ENCODE peak calls at places on chromosome X, in seven cellular contexts. One of them, this sample, is unnamed. For H3K4me1, the result is how much of the 10 kb centered on the place peaks cover.

GRCh38 chrX:24838624-24839023 is 144.9 kb downstream of the POLA1 start:
- DNase-seq in ovary: no peak
- DNase-seq in cardiac muscle cell: peak
- DNase-seq in psoas muscle: no peak
- DNase-seq in SJSA1: no peak
- DNase-seq in pancreas: no peak
- DNase-seq in breast epithelium: no peak
- DNase-seq in this sample: no peak

GRCh38 chrX:100410083-100410590 is at the start of gene PCDH19:
- DNase-seq in ovary: peak
- DNase-seq in cardiac muscle cell: peak
- DNase-seq in psoas muscle: peak
- DNase-seq in SJSA1: no peak
- DNase-seq in pancreas: peak
- DNase-seq in breast epithelium: no peak
- DNase-seq in this sample: no peak

GRCh38 chrX:119775517-119776238 is 15.8 kb downstream of the RPL39 start:
- DNase-seq in ovary: no peak
- DNase-seq in cardiac muscle cell: no peak
- DNase-seq in psoas muscle: no peak
- DNase-seq in SJSA1: no peak
- DNase-seq in pancreas: no peak
- DNase-seq in breast epithelium: no peak
- DNase-seq in this sample: no peak

GRCh38 chrX:70508296-70508911 is 63.8 kb downstream of the DLG3 start:
- DNase-seq in ovary: no peak
- DNase-seq in cardiac muscle cell: no peak
- DNase-seq in psoas muscle: no peak
- DNase-seq in SJSA1: no peak
- DNase-seq in pancreas: no peak
- DNase-seq in breast epithelium: no peak
- DNase-seq in this sample: no peak

GRCh38 chrX:53223955-53224859 is 800 bp downstream of the KDM5C start:
- DNase-seq in ovary: no peak
- DNase-seq in cardiac muscle cell: peak
- DNase-seq in psoas muscle: no peak
- DNase-seq in SJSA1: no peak
- DNase-seq in pancreas: peak
- DNase-seq in breast epithelium: peak
- DNase-seq in this sample: no peak

GRCh38 chrX:130330706-130331105 is 9.0 kb upstream of the SLC25A14 start:
- DNase-seq in ovary: peak
- DNase-seq in cardiac muscle cell: peak
- DNase-seq in psoas muscle: peak
- DNase-seq in SJSA1: peak
- DNase-seq in pancreas: peak
- DNase-seq in breast epithelium: no peak
- DNase-seq in this sample: no peak

GRCh38 chrX:11698747-11699146 is 33.0 kb upstream of the ARHGAP6 start:
- DNase-seq in ovary: no peak
- DNase-seq in cardiac muscle cell: no peak
- DNase-seq in psoas muscle: no peak
- DNase-seq in SJSA1: no peak
- DNase-seq in pancreas: no peak
- DNase-seq in breast epithelium: no peak
- DNase-seq in this sample: no peak

GRCh38 chrX:139543920-139544319 is 13.4 kb downstream of the F9 start:
- DNase-seq in ovary: no peak
- DNase-seq in cardiac muscle cell: no peak
- DNase-seq in psoas muscle: no peak
- DNase-seq in SJSA1: no peak
- DNase-seq in pancreas: no peak
- DNase-seq in breast epithelium: no peak
- DNase-seq in this sample: no peak

GRCh38 chrX:107537815-107538214 is 88.4 kb downstream of the FRMPD3 start:
- DNase-seq in ovary: no peak
- DNase-seq in cardiac muscle cell: peak
- DNase-seq in psoas muscle: no peak
- DNase-seq in SJSA1: peak
- DNase-seq in pancreas: no peak
- DNase-seq in breast epithelium: no peak
- DNase-seq in this sample: no peak

GRCh38 chrX:124507276-124507675 is 160.9 kb downstream of the SH2D1A start:
- DNase-seq in ovary: no peak
- DNase-seq in cardiac muscle cell: no peak
- DNase-seq in psoas muscle: no peak
- DNase-seq in SJSA1: no peak
- DNase-seq in pancreas: no peak
- DNase-seq in breast epithelium: no peak
- DNase-seq in this sample: no peak

GRCh38 chrX:3950373-3950772 is 236.9 kb upstream of the PRKX start:
- DNase-seq in ovary: no peak
- DNase-seq in cardiac muscle cell: no peak
- DNase-seq in psoas muscle: no peak
- DNase-seq in SJSA1: no peak
- DNase-seq in pancreas: no peak
- DNase-seq in breast epithelium: no peak
- DNase-seq in this sample: no peak

GRCh38 chrX:43121637-43122036 is 343.7 kb upstream of the PPP1R2C start:
- DNase-seq in ovary: no peak
- DNase-seq in cardiac muscle cell: no peak
- DNase-seq in psoas muscle: no peak
- DNase-seq in SJSA1: no peak
- DNase-seq in pancreas: no peak
- DNase-seq in breast epithelium: no peak
- DNase-seq in this sample: no peak

GRCh38 chrX:130669233-130669632 is 233.8 kb downstream of the ENOX2 start:
- DNase-seq in ovary: no peak
- DNase-seq in cardiac muscle cell: no peak
- DNase-seq in psoas muscle: no peak
- DNase-seq in SJSA1: no peak
- DNase-seq in pancreas: no peak
- DNase-seq in breast epithelium: no peak
- DNase-seq in this sample: no peak

GRCh38 chrX:97531824-97532223 is 648.1 kb downstream of the RPA4 start:
- DNase-seq in ovary: no peak
- DNase-seq in cardiac muscle cell: no peak
- DNase-seq in psoas muscle: no peak
- DNase-seq in SJSA1: no peak
- DNase-seq in pancreas: no peak
- DNase-seq in breast epithelium: no peak
- DNase-seq in this sample: no peak

GRCh38 chrX:20418379-20418778 is 151.7 kb upstream of the RPS6KA3 start:
- DNase-seq in ovary: no peak
- DNase-seq in cardiac muscle cell: no peak
- DNase-seq in psoas muscle: no peak
- DNase-seq in SJSA1: no peak
- DNase-seq in pancreas: no peak
- DNase-seq in breast epithelium: no peak
- DNase-seq in this sample: no peak

GRCh38 chrX:11449613-11450012 is 156.4 kb downstream of the AMELX start:
- DNase-seq in ovary: no peak
- DNase-seq in cardiac muscle cell: no peak
- DNase-seq in psoas muscle: no peak
- DNase-seq in SJSA1: no peak
- DNase-seq in pancreas: no peak
- DNase-seq in breast epithelium: no peak
- DNase-seq in this sample: no peak

GRCh38 chrX:54865208-54865607 is 55.4 kb upstream of the TRO start:
- DNase-seq in ovary: no peak
- DNase-seq in cardiac muscle cell: no peak
- DNase-seq in psoas muscle: no peak
- DNase-seq in SJSA1: no peak
- DNase-seq in pancreas: no peak
- DNase-seq in breast epithelium: no peak
- DNase-seq in this sample: no peak

DNA sequence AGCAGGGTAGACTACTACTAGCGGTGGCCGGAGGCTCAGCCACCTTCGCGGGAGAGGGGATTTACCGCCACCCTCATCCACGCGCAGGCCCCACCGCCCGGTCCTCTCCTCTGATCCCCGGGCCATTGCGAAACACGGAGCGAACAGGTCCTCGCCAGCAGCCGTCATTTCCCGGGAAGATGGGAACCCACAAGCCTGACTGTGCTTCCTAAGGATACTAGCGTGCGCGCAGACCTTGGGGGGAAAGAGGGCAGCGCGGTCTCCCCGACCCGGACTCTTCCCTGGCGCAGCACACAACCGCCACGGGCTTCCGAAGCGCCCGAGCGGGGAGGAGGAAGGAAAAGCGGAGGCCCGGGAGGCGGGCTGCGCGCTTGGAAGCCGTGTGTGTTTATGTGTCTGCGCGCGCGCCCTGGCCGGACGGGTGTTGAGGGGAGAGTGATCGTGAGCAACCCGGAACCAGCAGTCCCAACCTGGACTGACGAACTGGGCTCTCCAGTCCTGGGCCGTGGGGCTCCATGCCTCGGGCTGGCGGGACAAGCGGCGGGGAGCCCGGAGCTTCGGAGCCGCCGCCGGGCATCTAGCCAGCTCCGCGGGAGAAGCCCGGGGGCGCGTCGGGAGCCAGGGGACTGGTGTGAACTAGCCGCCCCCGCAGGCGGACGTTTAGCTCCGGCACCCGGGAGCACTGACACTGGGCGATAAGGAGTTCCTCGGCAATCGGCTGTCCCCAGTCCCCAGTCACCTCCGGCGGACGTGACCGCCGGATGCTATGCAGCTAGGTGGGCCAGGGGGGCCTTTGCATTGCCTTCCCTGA is 74.6 kb upstream of the BCOR start:
- DNase-seq in ovary: peak
- DNase-seq in cardiac muscle cell: peak
- DNase-seq in psoas muscle: peak
- DNase-seq in SJSA1: peak
- DNase-seq in pancreas: peak
- DNase-seq in breast epithelium: no peak
- DNase-seq in this sample: no peak
- H3K4me3 ChIP-seq in ovary: peak
- H3K4me3 ChIP-seq in cardiac muscle cell: peak
- H3K4me3 ChIP-seq in psoas muscle: peak
- H3K4me3 ChIP-seq in SJSA1: peak
- H3K4me3 ChIP-seq in pancreas: peak
- H3K4me3 ChIP-seq in breast epithelium: peak
- H3K4me3 ChIP-seq in this sample: peak

DNA sequence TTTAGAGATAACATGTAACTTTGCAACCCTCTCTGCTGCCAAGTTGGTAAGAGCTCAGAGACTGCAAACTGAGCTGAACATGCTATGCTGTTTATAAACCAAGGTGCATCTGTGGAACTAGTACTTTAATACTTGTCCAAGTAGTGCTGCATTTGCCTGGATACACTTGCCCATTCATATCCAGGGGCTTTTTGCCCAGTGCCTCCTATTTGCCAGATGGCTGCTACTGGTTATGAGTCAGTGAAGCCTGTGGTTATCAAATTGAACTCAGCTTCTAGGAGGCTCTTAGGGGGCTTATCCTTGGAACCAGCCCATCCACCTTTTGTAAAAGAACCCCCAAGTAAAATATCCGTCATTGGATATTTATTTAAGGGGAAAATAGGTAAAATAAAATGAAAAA is 79.6 kb downstream of the AFF2 start:
- DNase-seq in ovary: no peak
- DNase-seq in cardiac muscle cell: no peak
- DNase-seq in psoas muscle: no peak
- DNase-seq in SJSA1: no peak
- DNase-seq in pancreas: no peak
- DNase-seq in breast epithelium: no peak
- DNase-seq in this sample: no peak
- H3K4me1 ChIP-seq in ovary: under half
- H3K4me1 ChIP-seq in cardiac muscle cell: under half
- H3K4me1 ChIP-seq in psoas muscle: under half
- H3K4me1 ChIP-seq in SJSA1: under half
- H3K4me1 ChIP-seq in pancreas: under half
- H3K4me1 ChIP-seq in breast epithelium: under half
- H3K4me1 ChIP-seq in this sample: under half

GRCh38 chrX:153844509-153845082 is 14.3 kb upstream of the PDZD4 start:
- DNase-seq in ovary: no peak
- DNase-seq in cardiac muscle cell: no peak
- DNase-seq in psoas muscle: no peak
- DNase-seq in SJSA1: no peak
- DNase-seq in pancreas: no peak
- DNase-seq in breast epithelium: no peak
- DNase-seq in this sample: no peak

GRCh38 chrX:153848325-153848724 is 18.0 kb upstream of the PDZD4 start:
- DNase-seq in ovary: no peak
- DNase-seq in cardiac muscle cell: no peak
- DNase-seq in psoas muscle: no peak
- DNase-seq in SJSA1: no peak
- DNase-seq in pancreas: no peak
- DNase-seq in breast epithelium: no peak
- DNase-seq in this sample: no peak

GRCh38 chrX:153845195-153845594 is 14.9 kb upstream of the PDZD4 start:
- DNase-seq in ovary: no peak
- DNase-seq in cardiac muscle cell: no peak
- DNase-seq in psoas muscle: no peak
- DNase-seq in SJSA1: no peak
- DNase-seq in pancreas: no peak
- DNase-seq in breast epithelium: no peak
- DNase-seq in this sample: no peak

DNA sequence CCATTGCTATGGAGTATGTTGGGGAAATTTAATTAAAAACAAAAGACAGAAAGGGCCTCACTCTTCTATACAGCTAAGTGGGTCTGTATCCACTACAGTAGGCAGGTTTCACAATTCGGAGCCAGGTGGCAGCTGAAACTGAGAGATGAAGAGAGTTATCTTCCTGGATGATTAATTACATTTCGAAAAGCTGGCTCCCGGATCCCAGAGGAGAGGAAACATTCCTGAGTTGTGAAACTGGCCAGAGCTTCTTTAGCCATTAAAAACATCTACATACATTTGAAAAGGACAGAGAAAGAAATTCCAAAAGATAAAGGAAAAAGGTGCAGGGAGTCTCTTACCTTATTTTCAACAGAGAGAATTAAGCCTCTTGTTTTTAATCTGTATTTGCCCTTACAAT is 15.5 kb upstream of the PDZD4 start:
- DNase-seq in ovary: no peak
- DNase-seq in cardiac muscle cell: no peak
- DNase-seq in psoas muscle: no peak
- DNase-seq in SJSA1: no peak
- DNase-seq in pancreas: no peak
- DNase-seq in breast epithelium: no peak
- DNase-seq in this sample: no peak
- H3K4me3 ChIP-seq in ovary: no peak
- H3K4me3 ChIP-seq in cardiac muscle cell: no peak
- H3K4me3 ChIP-seq in psoas muscle: no peak
- H3K4me3 ChIP-seq in SJSA1: no peak
- H3K4me3 ChIP-seq in pancreas: no peak
- H3K4me3 ChIP-seq in breast epithelium: no peak
- H3K4me3 ChIP-seq in this sample: no peak

GRCh38 chrX:155967653-155968052 is 29.8 kb upstream of the IL9R start:
- DNase-seq in ovary: no peak
- DNase-seq in cardiac muscle cell: no peak
- DNase-seq in psoas muscle: no peak
- DNase-seq in SJSA1: no peak
- DNase-seq in pancreas: no peak
- DNase-seq in breast epithelium: no peak
- DNase-seq in this sample: no peak

GRCh38 chrX:155966876-155967275 is 30.6 kb upstream of the IL9R start:
- DNase-seq in ovary: no peak
- DNase-seq in cardiac muscle cell: peak
- DNase-seq in psoas muscle: no peak
- DNase-seq in SJSA1: no peak
- DNase-seq in pancreas: no peak
- DNase-seq in breast epithelium: no peak
- DNase-seq in this sample: no peak

GRCh38 chrX:155962906-155963305 is 34.6 kb upstream of the IL9R start:
- DNase-seq in ovary: no peak
- DNase-seq in cardiac muscle cell: no peak
- DNase-seq in psoas muscle: no peak
- DNase-seq in SJSA1: no peak
- DNase-seq in pancreas: no peak
- DNase-seq in breast epithelium: no peak
- DNase-seq in this sample: no peak

GRCh38 chrX:155968106-155968714 is 29.3 kb upstream of the IL9R start:
- DNase-seq in ovary: no peak
- DNase-seq in cardiac muscle cell: no peak
- DNase-seq in psoas muscle: no peak
- DNase-seq in SJSA1: no peak
- DNase-seq in pancreas: no peak
- DNase-seq in breast epithelium: no peak
- DNase-seq in this sample: no peak
- H3K4me1 ChIP-seq in ovary: under half
- H3K4me1 ChIP-seq in cardiac muscle cell: under half
- H3K4me1 ChIP-seq in psoas muscle: under half
- H3K4me1 ChIP-seq in SJSA1: under half
- H3K4me1 ChIP-seq in pancreas: under half
- H3K4me1 ChIP-seq in breast epithelium: under half
- H3K4me1 ChIP-seq in this sample: under half